ENCODE peak calls at places on chromosome 13, in nine cellular contexts. O is GM04504; R is epithelial cell of prostate; E is nucleus accumbens; J is OCI-M1; W is spleen; N is adrenal gland; Z is activated CD4-positive, CD25-positive, alpha-beta regulatory T cell treated with anti-CD3 and anti-CD28 coated beads, Interleukin-2, amount 50 U/mL, for 16 hours; X is stimulated activated CD4-positive, alpha-beta T cell treated with anti-CD3 and anti-CD28 coated beads, Interleukin-2, amount 100 ng/mL, for 48 hours. K is an unnamed sample.

GRCh38 chr13:24053505-24054251 is 106.8 kb upstream of the SPATA13 start:
- DNase-seq in O (no peak), R (no peak), E (peak; percentile 42), J (peak; percentile 63), W (no peak), N (peak; percentile 82), Z (peak; percentile 48), X (peak; percentile 51), K (peak; percentile 4)

GRCh38 chr13:62432906-62433305 is 1017.3 kb upstream of the PCDH20 start:
- DNase-seq in O (no peak), R (no peak), E (no peak), J (no peak), W (no peak), N (no peak), Z (no peak), X (no peak), K (no peak)

GRCh38 chr13:108121406-108121805 is 93.9 kb downstream of the LIG4 start:
- DNase-seq in O (no peak), R (no peak), E (no peak), J (peak; percentile 9), W (no peak), N (no peak), Z (no peak), X (no peak), K (no peak)

GRCh38 chr13:33017410-33017929 is 1.2 kb downstream of the KL start:
- DNase-seq in O (no peak), R (no peak), E (no peak), J (peak; percentile 66), W (no peak), N (peak; percentile 16), Z (no peak), X (no peak), K (no peak)

GRCh38 chr13:49711218-49711863 is 20.1 kb upstream of the EBPL start:
- DNase-seq in O (no peak), R (no peak), E (no peak), J (no peak), W (no peak), N (peak; percentile 30), Z (no peak), X (no peak), K (no peak)

GRCh38 chr13:112692104-112692503 is 2.3 kb downstream of the ATP11A start:
- DNase-seq in O (no peak), R (no peak), E (no peak), J (no peak), W (peak; percentile 62), N (no peak), Z (no peak), X (no peak), K (no peak)

GRCh38 chr13:21216332-21216731 is 39.9 kb downstream of the MRPL57 start:
- DNase-seq in O (no peak), R (no peak), E (no peak), J (no peak), W (no peak), N (no peak), Z (no peak), X (no peak), K (no peak)

GRCh38 chr13:112869202-112870061 is 99.6 kb upstream of the MCF2L start:
- DNase-seq in O (peak; percentile 9), R (no peak), E (no peak), J (no peak), W (peak; percentile 58), N (no peak), Z (no peak), X (no peak), K (no peak)

GRCh38 chr13:25455146-25455545 is 83.4 kb downstream of the ATP8A2 start:
- DNase-seq in O (no peak), R (peak; percentile 48), E (no peak), J (no peak), W (no peak), N (peak; percentile 13), Z (no peak), X (no peak), K (no peak)

GRCh38 chr13:36431204-36432105 is 840 bp upstream of the CCNA1 start:
- DNase-seq in O (no peak), R (no peak), E (no peak), J (no peak), W (peak; percentile 83), N (no peak), Z (no peak), X (no peak), K (no peak)

GRCh38 chr13:104565888-104566287 is 1499.7 kb upstream of the SLC10A2 start:
- DNase-seq in O (no peak), R (no peak), E (no peak), J (no peak), W (no peak), N (no peak), Z (no peak), X (no peak), K (no peak)

GRCh38 chr13:60009300-60010248 is 154.2 kb downstream of the DIAPH3 start:
- DNase-seq in O (no peak), R (no peak), E (no peak), J (no peak), W (no peak), N (no peak), Z (no peak), X (no peak), K (no peak)

GRCh38 chr13:101640797-101641400 is 188.4 kb downstream of the ITGBL1 start:
- DNase-seq in O (peak; percentile 40), R (peak; percentile 52), E (no peak), J (no peak), W (no peak), N (no peak), Z (no peak), X (no peak), K (peak; percentile 36)

GRCh38 chr13:48132961-48133360 is 38.1 kb upstream of the MED4 start:
- DNase-seq in O (no peak), R (no peak), E (no peak), J (no peak), W (no peak), N (no peak), Z (no peak), X (no peak), K (no peak)

GRCh38 chr13:95553271-95553588 is 710 bp downstream of the CLDN10 start:
- DNase-seq in O (no peak), R (no peak), E (no peak), J (no peak), W (no peak), N (no peak), Z (no peak), X (no peak), K (no peak)

GRCh38 chr13:91046715-91047327 is 300.7 kb upstream of the MIR17HG start:
- DNase-seq in O (no peak), R (no peak), E (no peak), J (no peak), W (no peak), N (no peak), Z (no peak), X (no peak), K (no peak)

GRCh38 chr13:113634279-113635047 is 23.5 kb downstream of the ATP4B start:
- DNase-seq in O (no peak), R (no peak), E (no peak), J (no peak), W (peak; percentile 33), N (no peak), Z (no peak), X (no peak), K (no peak)

K was measured in keratinocyte.